ENCODE peak calls at places on chromosomes 1 and 21, in seven cellular contexts. W is cardiac muscle cell; B is adrenal gland; I is fibroblast of lung; S is body of pancreas; O is lower lobe of right lung; X is CD8-positive, alpha-beta memory T cell. U is an unnamed sample. For H3K9me3, the result is how much of the 10 kb centered on the place peaks cover.

GRCh38 chr21:26572668-26573381 is at the start of gene CYYR1:
- DNase-seq in I (peak), X (no peak), B (peak), O (peak), W (peak), S (no peak), U (no peak)

GRCh38 chr1:27574871-27575831 is 28.8 kb downstream of the AHDC1 start:
- DNase-seq in W (peak), B (peak), X (no peak), I (peak), S (peak), O (peak), U (peak)

GRCh38 chr1:181452746-181453145 is 30.6 kb upstream of the CACNA1E start:
- DNase-seq in X (no peak), W (no peak), O (no peak), S (no peak), I (no peak), B (no peak), U (no peak)

GRCh38 chr1:155242805-155243358 is 12.4 kb downstream of the ENTREP3 start:
- DNase-seq in B (no peak), S (no peak), W (no peak), I (no peak), X (no peak), O (no peak), U (no peak)

GRCh38 chr1:92583821-92584760 is 97.4 kb upstream of the GFI1 start:
- DNase-seq in O (no peak), X (peak), S (no peak), I (peak), W (no peak), B (no peak), U (no peak)

GRCh38 chr1:237671262-237671661 is 219.5 kb downstream of the ZP4 start:
- DNase-seq in X (no peak), B (no peak), I (no peak), S (no peak), W (no peak), O (no peak), U (no peak)

GRCh38 chr21:38955495-38955894 is 149.8 kb downstream of the ETS2 start:
- DNase-seq in B (no peak), I (peak), S (no peak), W (no peak), X (no peak), O (no peak), U (peak)

GRCh38 chr1:248886237-248886895 is 19.7 kb upstream of the PGBD2 start:
- DNase-seq in X (no peak), B (no peak), W (no peak), I (peak), O (no peak), S (no peak), U (no peak)

GRCh38 chr1:165858364-165858823 is 31.0 kb downstream of the UCK2 start:
- DNase-seq in B (peak), S (peak), O (no peak), I (no peak), X (no peak), W (no peak), U (peak)

GRCh38 chr1:221858758-221859157 is 116.9 kb upstream of the DUSP10 start:
- DNase-seq in B (no peak), X (no peak), I (peak), W (no peak), S (no peak), O (no peak), U (no peak)

GRCh38 chr1:204446413-204447111 is 34.9 kb upstream of the PPP1R15B start:
- DNase-seq in O (peak), X (peak), S (peak), W (peak), B (peak), I (peak), U (peak)

GRCh38 chr1:207752456-207753132 is 740 bp downstream of the CD46 start:
- DNase-seq in X (no peak), B (peak), W (peak), I (peak), S (peak), O (peak), U (peak)

GRCh38 chr1:14910947-14911721 is 242.4 kb upstream of the TMEM51 start:
- DNase-seq in O (no peak), W (no peak), S (no peak), X (no peak), B (no peak), I (peak), U (no peak)

GRCh38 chr21:17045214-17045835 is 467.5 kb upstream of the CXADR start:
- DNase-seq in I (peak), S (no peak), O (no peak), W (peak), B (no peak), X (no peak), U (no peak)

GRCh38 chr21:25515484-25516405 is 91.5 kb downstream of the MRPL39 start:
- DNase-seq in W (peak), X (no peak), B (no peak), I (peak), S (no peak), O (no peak), U (no peak)

GRCh38 chr1:12486401-12487005 is 131.5 kb downstream of the DHRS3 start:
- DNase-seq in S (no peak), X (no peak), O (peak), I (no peak), W (peak), B (peak), U (no peak)

GRCh38 chr1:91166106-91166712 is 144.4 kb upstream of the ZNF644 start:
- DNase-seq in S (peak), B (peak), I (peak), X (peak), O (peak), W (peak), U (peak)

DNA sequence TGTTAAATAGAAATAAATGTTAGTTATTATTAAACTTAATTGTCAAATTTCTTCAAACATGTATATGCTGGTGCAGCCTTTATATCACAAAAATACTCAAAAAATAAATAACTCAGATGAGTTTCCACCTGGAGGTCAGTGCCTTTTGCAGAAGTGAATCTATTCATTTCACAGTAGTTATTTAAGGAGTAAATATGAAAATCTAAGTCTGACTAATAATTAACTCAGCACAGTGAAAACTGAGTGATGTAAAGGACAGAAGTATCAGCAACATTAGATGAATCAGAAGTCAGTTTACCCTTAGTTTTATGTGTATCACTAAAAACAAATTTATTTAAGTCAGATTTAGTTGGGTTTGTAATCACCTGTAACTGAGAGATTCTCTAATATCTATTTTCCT is 2135.4 kb downstream of the MRPL39 start:
- DNase-seq in X (no peak), W (no peak), O (no peak), I (no peak), B (no peak), S (no peak), U (no peak)
- H3K9me3 ChIP-seq in X (under half), W (under half), O (under half), I (under half), B (under half), S (under half), U (under half)

GRCh38 chr1:31799196-31799894 is 16.5 kb downstream of the SPOCD1 start:
- DNase-seq in S (no peak), I (peak), W (no peak), X (no peak), B (peak), O (no peak), U (no peak)

GRCh38 chr1:31798086-31798432 is 17.8 kb downstream of the SPOCD1 start:
- DNase-seq in I (no peak), X (no peak), B (peak), S (no peak), O (no peak), W (no peak), U (no peak)

GRCh38 chr1:31799895-31800676 is 15.7 kb downstream of the SPOCD1 start:
- DNase-seq in W (no peak), S (no peak), O (peak), B (peak), X (no peak), I (no peak), U (no peak)

GRCh38 chr1:31797216-31797615 is 18.6 kb downstream of the SPOCD1 start:
- DNase-seq in W (no peak), O (peak), X (no peak), B (no peak), I (no peak), S (no peak), U (no peak)

GRCh38 chr1:31798433-31799195 is 17.2 kb downstream of the SPOCD1 start:
- DNase-seq in O (peak), S (no peak), B (peak), X (no peak), I (peak), W (no peak), U (no peak)
- H3K4me3 ChIP-seq in O (peak), S (no peak), B (no peak), X (no peak), I (peak), W (no peak), U (no peak)

GRCh38 chr1:201630582-201630981 is 91.7 kb downstream of the NAV1 start:
- DNase-seq in S (no peak), I (no peak), X (no peak), O (no peak), W (no peak), B (no peak), U (no peak)
- H3K27ac ChIP-seq in S (no peak), I (peak), X (no peak), O (no peak), W (no peak), B (no peak), U (no peak)

DNA sequence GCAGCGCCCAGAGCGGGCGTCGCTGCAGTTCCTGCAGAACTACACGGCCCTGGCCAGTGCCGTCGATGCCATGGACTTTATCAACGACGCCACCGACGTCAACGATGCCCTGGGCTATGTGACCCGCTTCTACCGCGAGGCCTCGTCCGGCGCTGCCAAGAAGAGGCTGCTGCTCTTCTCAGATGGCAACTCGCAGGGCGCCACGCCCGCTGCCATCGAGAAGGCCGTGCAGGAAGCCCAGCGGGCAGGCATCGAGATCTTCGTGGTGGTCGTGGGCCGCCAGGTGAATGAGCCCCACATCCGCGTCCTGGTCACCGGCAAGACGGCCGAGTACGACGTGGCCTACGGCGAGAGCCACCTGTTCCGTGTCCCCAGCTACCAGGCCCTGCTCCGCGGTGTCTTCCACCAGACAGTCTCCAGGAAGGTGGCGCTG is 22.0 kb downstream of the COL6A1 start:
- DNase-seq in W (no peak), S (peak), I (no peak), B (peak), O (peak), X (no peak), U (peak)
- H3K9me3 ChIP-seq in W (under half), S (under half), I (under half), B (under half), O (under half), X (under half), U (under half)

GRCh38 chr21:14545906-14546480 is at the start of gene SAMSN1:
- DNase-seq in B (peak), W (no peak), S (no peak), X (peak), I (no peak), O (peak), U (no peak)
- H3K4me3 ChIP-seq in B (peak), W (no peak), S (no peak), X (peak), I (no peak), O (peak), U (peak)

DNA sequence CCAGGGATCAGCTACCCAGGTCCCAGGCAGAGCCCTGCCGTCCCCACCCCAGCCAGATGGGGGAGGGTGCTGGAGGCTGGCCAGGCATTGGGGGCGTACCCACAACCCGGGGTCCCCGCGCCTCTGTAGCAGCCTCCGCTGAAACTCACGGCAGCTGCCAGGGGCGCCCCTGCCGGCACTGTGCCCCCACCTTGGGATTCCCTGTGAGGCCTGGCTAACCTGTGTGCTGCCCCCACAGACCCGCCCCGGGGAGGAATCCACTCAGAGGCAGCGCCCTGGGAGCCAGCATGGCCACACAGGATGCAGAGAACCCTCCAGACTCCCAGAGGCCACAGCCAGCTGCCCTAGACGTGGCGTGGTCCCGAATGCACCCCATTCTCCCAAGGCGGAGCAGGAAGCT is 3.8 kb downstream of the DVL1 start:
- DNase-seq in I (no peak), O (no peak), S (no peak), X (no peak), W (no peak), B (no peak), U (no peak)
- H3K27ac ChIP-seq in I (peak), O (peak), S (no peak), X (no peak), W (no peak), B (no peak), U (no peak)

DNA sequence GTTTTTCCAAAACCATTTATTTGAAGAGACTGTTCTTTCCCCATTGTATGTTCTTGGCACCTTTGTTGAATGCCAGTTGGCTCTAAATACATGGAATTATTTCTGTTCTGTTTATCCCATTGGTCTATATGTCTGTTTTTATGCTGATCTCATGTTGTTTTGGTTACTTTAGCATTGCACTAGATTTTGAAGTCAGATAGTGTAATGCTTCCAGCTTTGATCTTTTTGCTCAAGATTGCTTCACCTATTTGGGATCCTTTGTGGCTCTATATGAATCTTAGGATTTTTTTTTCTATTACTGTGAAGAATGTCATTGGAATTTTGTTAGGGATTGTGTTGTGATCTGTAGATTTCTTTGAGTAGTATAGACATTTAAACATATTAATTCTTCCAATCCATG is 139.2 kb upstream of the GPR52 start:
- DNase-seq in I (no peak), W (no peak), O (no peak), B (no peak), X (no peak), S (no peak), U (no peak)
- H3K9me3 ChIP-seq in I (under half), W (under half), O (under half), B (under half), X (under half), S (under half), U (under half)

DNA sequence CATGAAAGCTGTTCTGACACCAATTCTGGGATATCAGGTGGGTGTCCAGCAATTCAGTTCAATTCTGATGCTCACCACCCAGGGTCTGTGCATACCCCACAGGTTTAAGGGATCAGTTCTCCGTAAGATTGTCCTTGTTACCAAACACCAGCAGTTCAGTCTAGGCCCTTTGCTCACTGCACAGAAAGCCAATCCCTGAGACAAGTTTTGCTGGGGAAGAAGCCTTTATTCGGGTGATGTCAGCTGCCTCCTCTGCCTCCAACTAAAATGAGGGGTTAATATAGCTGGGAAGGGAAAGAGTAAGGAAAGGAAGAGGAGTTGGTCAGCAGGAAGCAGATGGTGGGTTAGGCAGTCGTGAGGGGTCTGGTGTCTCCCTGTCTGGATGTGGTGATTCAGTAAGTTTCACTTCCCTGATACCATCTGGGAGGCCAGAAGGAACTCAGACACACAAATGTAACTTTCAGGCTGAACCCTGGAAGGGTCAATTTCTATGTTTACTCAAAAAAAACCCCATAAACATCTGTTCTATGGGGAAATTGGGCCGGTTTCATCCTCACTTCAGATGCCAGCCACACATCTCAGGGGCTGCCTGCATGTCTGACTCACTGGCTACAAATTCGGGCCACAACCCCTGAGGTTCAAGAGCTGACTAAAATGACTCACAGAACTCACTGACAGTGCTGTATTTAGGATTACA is 83.3 kb upstream of the PGBD5 start:
- DNase-seq in B (peak), W (no peak), I (peak), S (no peak), O (no peak), X (no peak), U (no peak)
- H3K4me3 ChIP-seq in B (no peak), W (no peak), I (no peak), S (no peak), O (no peak), X (no peak), U (no peak)

GRCh38 chr1:104406731-104407130 is 657.0 kb downstream of the AMY1C start:
- DNase-seq in B (no peak), S (no peak), O (no peak), I (no peak), X (no peak), W (no peak), U (no peak)

GRCh38 chr1:104402178-104402577 is 652.5 kb downstream of the AMY1C start:
- DNase-seq in B (no peak), S (no peak), O (no peak), W (no peak), I (no peak), X (no peak), U (no peak)

GRCh38 chr1:104408268-104408667 is 658.6 kb downstream of the AMY1C start:
- DNase-seq in O (no peak), S (no peak), I (no peak), X (no peak), B (no peak), W (no peak), U (no peak)

DNA sequence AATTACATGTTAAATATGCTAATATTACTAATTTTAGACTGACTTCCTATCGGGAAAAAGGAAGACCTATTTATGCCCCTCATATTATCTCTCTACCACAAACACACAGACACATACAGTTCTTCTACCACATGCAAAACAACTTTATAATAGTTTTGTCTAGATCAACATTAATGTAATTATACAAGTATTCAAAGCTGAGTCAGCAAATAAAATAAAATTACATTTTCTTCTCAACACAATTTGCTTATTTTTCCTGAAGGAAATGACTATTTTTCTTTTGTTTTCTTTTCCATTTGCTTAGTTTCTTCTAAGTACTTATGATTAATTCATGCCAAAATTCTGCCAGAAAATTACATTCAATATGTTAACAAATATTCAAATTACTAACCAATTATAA is 654.2 kb downstream of the AMY1C start:
- DNase-seq in S (no peak), X (no peak), I (no peak), B (no peak), O (no peak), W (no peak), U (no peak)
- H3K27ac ChIP-seq in S (no peak), X (no peak), I (no peak), B (no peak), O (no peak), W (no peak), U (no peak)

DNA sequence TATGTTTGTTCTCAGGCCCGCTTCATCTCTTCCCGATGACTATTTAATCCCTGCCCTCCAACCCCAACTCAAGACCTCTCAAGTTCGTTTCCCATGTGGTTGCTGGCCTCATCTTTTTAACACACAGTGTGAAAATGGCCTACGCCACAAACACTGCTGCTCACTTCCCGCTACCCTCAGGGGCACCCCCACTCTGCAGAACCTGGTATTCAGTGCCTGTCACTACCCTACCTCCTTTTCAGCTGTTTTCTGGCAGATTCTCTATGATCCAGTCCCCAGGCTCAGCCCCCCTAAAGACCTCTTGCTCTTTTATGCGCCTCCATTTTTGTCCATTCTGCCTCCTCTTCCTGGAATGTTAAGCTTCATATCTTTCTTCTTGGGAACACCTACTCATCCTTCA is 152.6 kb upstream of the C1orf174 start:
- DNase-seq in O (no peak), I (no peak), B (no peak), X (no peak), S (no peak), W (no peak), U (no peak)
- H3K9me3 ChIP-seq in O (under half), I (under half), B (under half), X (under half), S (under half), W (under half), U (under half)